ENCODE peak calls at places on chromosome 11, in nine cellular contexts. A is breast epithelium, R is mucosa of descending colon, Q is heart right ventricle, C is brain microvascular endothelial cell, G is IMR-90, L is adrenal gland, H is H1, Z is psoas muscle. M is an unnamed sample.

GRCh38 chr11:119645018-119645417 is 84.0 kb downstream of the NECTIN1 start:
- DNase-seq in C (no peak), R (no peak), L (no peak), A (no peak), Z (no peak), H (no peak), G (no peak), Q (no peak), M (no peak)

GRCh38 chr11:77190331-77191075 is 62.5 kb downstream of the MYO7A start:
- DNase-seq in A (no peak), R (peak; percentile 41), Q (no peak), H (no peak), Z (no peak), G (no peak), L (no peak), C (no peak), M (no peak)

GRCh38 chr11:133518702-133519264 is 13.5 kb downstream of the OPCML start:
- DNase-seq in C (no peak), Q (no peak), A (no peak), L (no peak), Z (no peak), H (no peak), G (no peak), R (no peak), M (no peak)

GRCh38 chr11:12090761-12091261 is 19.6 kb upstream of the MICAL2 start:
- DNase-seq in Z (no peak), H (no peak), G (no peak), R (peak; percentile 92), A (no peak), Q (no peak), C (no peak), L (no peak), M (no peak)

GRCh38 chr11:107017433-107018227 is 646 bp downstream of the GUCY1A2 start:
- DNase-seq in Q (peak; percentile 59), C (no peak), Z (peak; percentile 56), G (no peak), A (no peak), H (no peak), R (peak; percentile 45), L (peak; percentile 40), M (peak; percentile 85)

GRCh38 chr11:71267807-71268421 is 15.5 kb upstream of the SHANK2 start:
- DNase-seq in Z (no peak), G (no peak), A (peak; percentile 37), C (no peak), R (no peak), H (no peak), Q (no peak), L (no peak), M (no peak)

GRCh38 chr11:17259931-17260499 is 16.5 kb upstream of the NUCB2 start:
- DNase-seq in H (no peak), A (no peak), Z (no peak), R (no peak), G (no peak), L (no peak), Q (no peak), C (no peak), M (no peak)

GRCh38 chr11:95999604-96000003 is 75.7 kb upstream of the MTMR2 start:
- DNase-seq in Z (no peak), G (no peak), C (no peak), R (no peak), A (no peak), L (no peak), H (no peak), Q (no peak), M (no peak)

DNA sequence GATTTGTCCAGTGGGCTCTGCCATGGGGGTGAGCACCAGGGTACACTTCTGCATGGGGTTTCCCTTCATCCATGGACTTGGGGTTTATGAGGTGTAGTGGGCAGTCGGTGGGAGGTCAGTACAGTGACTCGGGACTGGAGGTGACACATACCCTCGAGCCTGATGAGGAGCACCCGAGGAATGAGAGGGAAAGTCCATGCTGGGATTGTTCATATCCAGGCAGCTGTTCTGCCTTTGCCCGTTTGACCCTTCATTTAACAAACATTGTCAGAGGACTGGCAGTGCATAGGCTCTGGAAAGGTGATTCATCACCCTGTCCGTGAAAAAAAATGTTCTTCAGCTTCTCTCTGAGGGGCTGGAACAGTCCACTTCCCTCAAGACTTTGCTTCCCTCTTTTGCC is 2.7 kb downstream of the NAV2 start:
- DNase-seq in A (no peak), C (peak; percentile 91), L (no peak), Q (no peak), Z (no peak), H (no peak), R (no peak), G (peak; percentile 98), M (no peak)
- H3K4me3 ChIP-seq in A (peak overlapping the region; percentile 77), C (peak overlapping the region; percentile 80), L (no peak overlapping the region), Q (peak overlapping the region; percentile 79), Z (peak overlapping the region; percentile 76), H (no peak overlapping the region), R (no peak overlapping the region), G (peak overlapping the region; percentile 50), M (no peak overlapping the region)

GRCh38 chr11:66218026-66218425 is 50.4 kb upstream of the RAB1B start:
- DNase-seq in H (no peak), G (no peak), Q (no peak), C (no peak), A (no peak), R (no peak), Z (no peak), L (no peak), M (no peak)

GRCh38 chr11:66219846-66220565 is 48.4 kb upstream of the RAB1B start:
- DNase-seq in L (no peak), H (no peak), G (no peak), A (no peak), Q (no peak), R (no peak), C (no peak), Z (no peak), M (no peak)

GRCh38 chr11:66221012-66221411 is 47.4 kb upstream of the RAB1B start:
- DNase-seq in L (no peak), H (no peak), A (peak; percentile 19), G (no peak), Q (no peak), C (no peak), Z (peak; percentile 20), R (no peak), M (no peak)

GRCh38 chr11:66220566-66220935 is 47.9 kb upstream of the RAB1B start:
- DNase-seq in H (no peak), C (no peak), G (no peak), Q (no peak), A (peak; percentile 12), L (no peak), Z (no peak), R (no peak), M (no peak)

DNA sequence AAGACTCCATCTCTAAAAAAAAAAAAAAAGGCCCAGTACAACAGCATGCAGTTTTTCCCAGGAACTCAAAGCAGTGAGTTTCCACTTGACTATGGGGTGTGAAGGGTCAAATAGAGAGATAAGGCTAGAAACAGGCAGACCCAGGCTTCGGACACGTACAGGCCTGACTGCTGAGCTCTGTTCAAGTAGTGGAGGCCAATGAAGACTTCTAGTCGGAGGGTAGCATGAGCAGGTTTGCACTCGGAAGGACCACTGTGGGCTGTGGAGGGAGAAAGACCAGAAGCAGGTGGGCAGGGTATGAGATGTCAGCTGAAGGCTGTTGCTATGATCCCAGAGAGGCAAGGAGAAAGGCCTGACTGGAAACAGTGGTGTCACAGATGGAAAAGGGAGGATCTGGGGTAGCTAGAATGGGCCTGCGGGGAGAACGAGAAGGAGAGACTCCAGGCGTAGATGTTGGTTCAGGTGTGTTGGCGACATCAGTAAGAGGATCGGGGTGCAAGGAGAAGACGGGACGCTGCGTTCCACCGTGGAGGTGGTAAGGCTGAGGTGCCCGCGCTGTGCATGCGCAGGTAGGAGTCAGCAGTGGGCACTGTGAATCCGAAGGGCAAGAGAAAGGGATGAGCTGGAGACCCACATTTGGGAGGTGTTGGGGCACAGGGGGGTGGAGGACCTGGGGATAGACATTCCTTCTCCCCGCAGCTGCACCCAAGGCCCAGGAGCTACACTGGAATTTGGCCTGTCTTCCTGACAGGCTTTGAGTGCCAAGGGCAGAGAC is 49.4 kb upstream of the RAB1B start:
- DNase-seq in G (no peak), H (no peak), C (no peak), Q (no peak), A (no peak), Z (no peak), L (no peak), R (no peak), M (no peak)
- H3K36me3 ChIP-seq in G (peaks cover 47% of the 10 kb centered on the region), H (no peaks in the 10 kb centered on the region), C (peaks cover 80% of the 10 kb centered on the region), Q (peaks cover 81% of the 10 kb centered on the region), A (peaks cover 3% of the 10 kb centered on the region), Z (peaks cover 57% of the 10 kb centered on the region), L (peaks cover 45% of the 10 kb centered on the region), R (no peaks in the 10 kb centered on the region), M (peaks cover 46% of the 10 kb centered on the region)

GRCh38 chr11:32390712-32391111 is 44.6 kb downstream of the WT1 start:
- DNase-seq in H (no peak), R (no peak), Z (no peak), G (no peak), L (no peak), Q (no peak), A (no peak), C (no peak), M (no peak)

GRCh38 chr11:32382339-32383049 is 52.8 kb downstream of the WT1 start:
- DNase-seq in L (no peak), Z (no peak), H (no peak), C (no peak), Q (no peak), G (no peak), R (no peak), A (no peak), M (no peak)

GRCh38 chr11:32388871-32389770 is 46.2 kb downstream of the WT1 start:
- DNase-seq in R (no peak), L (no peak), C (no peak), Q (no peak), Z (no peak), H (no peak), A (no peak), G (no peak), M (no peak)

GRCh38 chr11:32386770-32387377 is 48.5 kb downstream of the WT1 start:
- DNase-seq in A (no peak), R (no peak), Q (no peak), G (peak; percentile 7), L (no peak), H (no peak), C (peak; percentile 15), Z (no peak), M (no peak)

DNA sequence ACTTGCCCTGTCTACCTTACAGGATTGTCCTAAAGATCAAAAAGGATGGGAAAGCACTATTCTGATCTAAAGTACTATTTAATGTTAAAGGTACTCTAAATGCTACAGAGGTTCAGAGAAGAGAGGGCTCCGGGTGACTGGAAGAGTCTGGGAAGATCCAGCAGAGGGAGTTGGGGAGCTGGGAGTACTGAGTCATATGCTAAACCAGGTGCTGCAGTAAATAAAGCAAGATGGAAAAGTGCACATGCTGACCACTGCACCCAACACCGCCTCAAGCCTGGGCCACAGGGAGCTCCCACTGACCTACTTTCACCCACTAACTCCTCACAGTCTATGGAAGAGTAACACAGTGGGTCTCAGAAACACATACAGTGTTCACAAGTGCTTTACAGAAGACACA is 49.3 kb downstream of the WT1 start:
- DNase-seq in R (no peak), L (no peak), H (peak; percentile 21), Z (no peak), A (no peak), Q (no peak), G (peak; percentile 41), C (peak; percentile 24), M (peak; percentile 29)
- TF ChIP-seq CTCF in R (no peak), L (no peak), H (peak; percentile 49), Z (no peak), A (no peak), Q (peak; percentile 60), G (peak; percentile 37), C (peak; percentile 76), M (peak; percentile 53)

DNA sequence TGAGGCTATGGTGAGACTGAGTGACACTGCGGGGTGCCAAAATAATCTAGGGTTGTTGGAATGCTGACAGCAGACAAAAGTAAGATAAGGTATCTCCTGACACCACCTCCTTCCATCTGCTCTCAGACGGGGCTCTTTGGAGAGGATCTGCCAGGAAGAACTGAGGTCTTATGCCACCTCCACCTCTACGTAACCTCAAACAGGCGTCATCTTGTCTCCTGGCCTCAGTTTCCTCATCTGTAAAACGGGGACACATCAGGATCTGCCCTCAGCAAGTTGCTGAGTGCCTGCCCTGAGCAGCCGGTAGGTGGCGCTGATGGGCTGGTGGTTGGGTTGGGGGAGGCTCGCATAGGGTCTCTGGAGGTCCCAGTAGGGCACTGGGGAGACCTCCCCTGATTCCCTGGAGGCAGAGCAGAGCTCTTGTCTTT is 1.7 kb upstream of the MYEOV start:
- DNase-seq in G (no peak), A (no peak), L (no peak), Z (peak; percentile 51), R (no peak), H (no peak), C (no peak), Q (peak; percentile 65), M (peak; percentile 23)
- H3K4me3 ChIP-seq in G (no peak overlapping the region), A (no peak overlapping the region), L (no peak overlapping the region), Z (no peak overlapping the region), R (no peak overlapping the region), H (no peak overlapping the region), C (no peak overlapping the region), Q (no peak overlapping the region), M (no peak overlapping the region)

M was measured in WERI-Rb-1.